ENCODE peak calls at places on chromosomes 16 and 17, in eight cellular contexts. R is MM.1S, H is hepatocyte, T is neural progenitor cell, M is PC-3, N is GM23248, K is OCI-LY7, S is SK-N-SH. Y is an unnamed sample.

GRCh38 chr17:78831688-78832540 is 8.7 kb downstream of the USP36 start:
- DNase-seq in R (no peak), H (no peak), T (no peak), M (no peak), N (no peak), K (no peak), S (no peak), Y (no peak)

GRCh38 chr16:11692171-11692570 is 23.9 kb downstream of the SNN start:
- DNase-seq in R (no peak), H (no peak), T (no peak), M (no peak), N (no peak), K (no peak), S (no peak), Y (no peak)

GRCh38 chr16:23635958-23636357 is 5.2 kb downstream of the PALB2 start:
- DNase-seq in R (no peak), H (no peak), T (no peak), M (no peak), N (peak; percentile 5), K (no peak), S (no peak), Y (no peak)

GRCh38 chr16:89038811-89039735 is 54.6 kb upstream of the ACSF3 start:
- DNase-seq in R (no peak), H (no peak), T (no peak), M (no peak), N (no peak), K (no peak), S (no peak), Y (no peak)

GRCh38 chr16:14462811-14463210 is 167.2 kb downstream of the PARN start:
- DNase-seq in R (no peak), H (no peak), T (no peak), M (peak; percentile 6), N (peak; percentile 62), K (no peak), S (no peak), Y (no peak)

GRCh38 chr16:50083996-50084395 is 18.2 kb downstream of the HEATR3 start:
- DNase-seq in R (no peak), H (no peak), T (no peak), M (no peak), N (no peak), K (no peak), S (no peak), Y (no peak)

GRCh38 chr16:46620265-46621005 is 744 bp downstream of the SHCBP1 start:
- DNase-seq in R (peak; percentile 53), H (no peak), T (no peak), M (peak; percentile 20), N (peak; percentile 63), K (peak; percentile 67), S (no peak), Y (no peak)

GRCh38 chr16:6827272-6827671 is 505.4 kb upstream of the RBFOX1 start:
- DNase-seq in R (no peak), H (no peak), T (no peak), M (no peak), N (no peak), K (no peak), S (no peak), Y (no peak)

GRCh38 chr16:90077757-90078593 is 844 bp upstream of the PRDM7 start:
- DNase-seq in R (peak; percentile 60), H (peak; percentile 51), T (peak; percentile 33), M (peak; percentile 4), N (peak; percentile 62), K (peak; percentile 68), S (peak; percentile 14), Y (no peak)

GRCh38 chr16:29710227-29711219 is 31.5 kb downstream of the QPRT start:
- DNase-seq in R (peak; percentile 76), H (peak; percentile 83), T (peak; percentile 66), M (peak; percentile 68), N (peak; percentile 89), K (peak; percentile 83), S (peak; percentile 61), Y (peak; percentile 56)

GRCh38 chr17:18988546-18989173 is 15.9 kb downstream of the FAM83G start:
- DNase-seq in R (no peak), H (peak; percentile 88), T (no peak), M (no peak), N (no peak), K (no peak), S (no peak), Y (no peak)

GRCh38 chr17:29710891-29711418 is 88.2 kb upstream of the CORO6 start:
- DNase-seq in R (no peak), H (peak; percentile 48), T (no peak), M (peak; percentile 47), N (peak; percentile 96), K (no peak), S (peak; percentile 85), Y (no peak)

GRCh38 chr17:917391-917811 is 62.2 kb downstream of the NXN start:
- DNase-seq in R (no peak), H (no peak), T (no peak), M (no peak), N (peak; percentile 39), K (no peak), S (no peak), Y (no peak)

GRCh38 chr16:66375451-66375850 is 9.0 kb downstream of the CDH5 start:
- DNase-seq in R (no peak), H (no peak), T (no peak), M (no peak), N (peak; percentile 10), K (no peak), S (no peak), Y (no peak)

GRCh38 chr17:80029235-80029974 is 6.3 kb downstream of the TBC1D16 start:
- DNase-seq in R (no peak), H (no peak), T (no peak), M (peak; percentile 96), N (peak; percentile 86), K (no peak), S (no peak), Y (no peak)

GRCh38 chr16:27748868-27749546 is 199.1 kb downstream of the KATNIP start:
- DNase-seq in R (peak; percentile 32), H (peak; percentile 88), T (peak; percentile 61), M (peak; percentile 65), N (peak; percentile 94), K (peak; percentile 38), S (no peak), Y (peak; percentile 54)

GRCh38 chr16:54266363-54266955 is 20.1 kb downstream of the IRX3 start:
- DNase-seq in R (no peak), H (no peak), T (no peak), M (no peak), N (peak; percentile 53), K (no peak), S (no peak), Y (no peak)

GRCh38 chr17:59331929-59332889 is 754 bp downstream of the YPEL2 start:
- DNase-seq in R (no peak), H (peak; percentile 58), T (peak; percentile 58), M (no peak), N (peak; percentile 70), K (peak; percentile 17), S (peak; percentile 78), Y (no peak)

GRCh38 chr17:27622160-27622559 is 8.8 kb upstream of the LGALS9 start:
- DNase-seq in R (no peak), H (no peak), T (no peak), M (no peak), N (no peak), K (no peak), S (no peak), Y (no peak)

GRCh38 chr17:78526231-78527025 is 50.8 kb downstream of the DNAH17 start:
- DNase-seq in R (no peak), H (no peak), T (peak; percentile 39), M (peak; percentile 22), N (no peak), K (no peak), S (no peak), Y (no peak)

GRCh38 chr16:25041437-25041836 is 26.3 kb upstream of the ARHGAP17 start:
- DNase-seq in R (no peak), H (no peak), T (no peak), M (no peak), N (no peak), K (no peak), S (no peak), Y (no peak)

GRCh38 chr17:32382526-32383223 is 32.7 kb downstream of the ZNF207 start:
- DNase-seq in R (no peak), H (no peak), T (no peak), M (no peak), N (no peak), K (no peak), S (no peak), Y (no peak)

GRCh38 chr16:14249291-14250032 is 178.3 kb downstream of the MRTFB start:
- DNase-seq in R (peak; percentile 38), H (peak; percentile 40), T (peak; percentile 39), M (peak; percentile 54), N (peak; percentile 61), K (peak; percentile 62), S (peak; percentile 54), Y (peak; percentile 12)

GRCh38 chr16:9197957-9198661 is 106.7 kb downstream of the HAPSTR1 start:
- DNase-seq in R (no peak), H (no peak), T (no peak), M (no peak), N (no peak), K (no peak), S (no peak), Y (no peak)

GRCh38 chr16:67445441-67445912 is 14.6 kb downstream of the HSD11B2 start:
- DNase-seq in R (no peak), H (no peak), T (no peak), M (no peak), N (no peak), K (no peak), S (peak; percentile 48), Y (no peak)

GRCh38 chr16:8963010-8963824 is 489 bp downstream of the USP7 start:
- DNase-seq in R (no peak), H (peak; percentile 48), T (peak; percentile 50), M (no peak), N (peak; percentile 60), K (peak; percentile 48), S (peak; percentile 75), Y (no peak)

GRCh38 chr17:74919440-74920305 is 3.4 kb downstream of the USH1G start:
- DNase-seq in R (peak; percentile 45), H (no peak), T (peak; percentile 56), M (no peak), N (peak; percentile 65), K (no peak), S (no peak), Y (no peak)

GRCh38 chr17:62822080-62822904 is 14.2 kb upstream of the MARCHF10 start:
- DNase-seq in R (no peak), H (no peak), T (no peak), M (no peak), N (no peak), K (no peak), S (no peak), Y (no peak)
- TF ChIP-seq EZH2phosphoT487 in R (no peak), H (no peak), T (no peak), M (no peak), N (no peak), K (no peak), S (no peak), Y (no peak)

GRCh38 chr16:2035431-2036199 is 8.9 kb downstream of the NHERF2 start:
- DNase-seq in R (no peak), H (peak; percentile 81), T (peak; percentile 47), M (peak; percentile 80), N (peak; percentile 88), K (no peak), S (peak; percentile 66), Y (no peak)
- TF ChIP-seq EZH2phosphoT487 in R (no peak), H (no peak), T (no peak), M (peak; percentile 32), N (no peak), K (no peak), S (no peak), Y (no peak)

GRCh38 chr17:20073056-20073979 is 64.2 kb downstream of the SPECC1 start:
- DNase-seq in R (peak; percentile 73), H (no peak), T (no peak), M (no peak), N (no peak), K (no peak), S (no peak), Y (no peak)
- TF ChIP-seq EZH2phosphoT487 in R (no peak), H (no peak), T (no peak), M (no peak), N (no peak), K (no peak), S (no peak), Y (no peak)

GRCh38 chr17:17774009-17774881 is 62.5 kb downstream of the SREBF1 start:
- DNase-seq in R (no peak), H (peak; percentile 63), T (no peak), M (peak; percentile 65), N (peak; percentile 62), K (no peak), S (no peak), Y (no peak)
- TF ChIP-seq EZH2phosphoT487 in R (no peak), H (no peak), T (no peak), M (no peak), N (no peak), K (no peak), S (no peak), Y (no peak)